ENCODE peak calls at places on chromosomes 1 and 21, in five cellular contexts. D is astrocyte of the cerebellum, W is cardiac fibroblast, H is ascending aorta, I is DND-41. B is an unnamed sample.

GRCh38 chr1:174990382-174990999 is 9.3 kb upstream of the CACYBP start:
- DNase-seq in D (no peak), W (peak), H (no peak), I (peak), B (peak)

GRCh38 chr1:54378157-54378883 is 27.9 kb downstream of the SSBP3 start:
- DNase-seq in D (no peak), W (no peak), H (no peak), I (no peak), B (no peak)

GRCh38 chr1:168428063-168428731 is 115.6 kb downstream of the XCL2 start:
- DNase-seq in D (no peak), W (peak), H (no peak), I (peak), B (peak)

GRCh38 chr1:109849670-109850069 is 61.0 kb upstream of the CSF1 start:
- DNase-seq in D (no peak), W (peak), H (no peak), I (no peak), B (no peak)

GRCh38 chr1:234957330-234958065 is 171.1 kb downstream of the TOMM20 start:
- DNase-seq in D (peak), W (peak), H (no peak), I (no peak), B (peak)

GRCh38 chr1:7084232-7084894 is 299.1 kb downstream of the CAMTA1 start:
- DNase-seq in D (no peak), W (no peak), H (no peak), I (no peak), B (no peak)

GRCh38 chr21:39386194-39386593 is 37.3 kb upstream of the HMGN1 start:
- DNase-seq in D (no peak), W (no peak), H (no peak), I (no peak), B (no peak)

GRCh38 chr1:224745924-224746323 is 129.8 kb downstream of the CNIH3 start:
- DNase-seq in D (no peak), W (no peak), H (no peak), I (no peak), B (no peak)

GRCh38 chr1:89261926-89262540 is 10.6 kb downstream of the GBP5 start:
- DNase-seq in D (no peak), W (peak), H (no peak), I (peak), B (peak)

GRCh38 chr1:204959374-204959773 is 83.6 kb upstream of the CNTN2 start:
- DNase-seq in D (no peak), W (no peak), H (no peak), I (no peak), B (no peak)

GRCh38 chr1:8047112-8047511 is 21.0 kb upstream of the ERRFI1 start:
- DNase-seq in D (no peak), W (peak), H (no peak), I (no peak), B (peak)

GRCh38 chr1:161166669-161167548 is 683 bp downstream of the PPOX start:
- DNase-seq in D (no peak), W (no peak), H (no peak), I (no peak), B (no peak)

GRCh38 chr1:108639899-108640560 is 20.9 kb downstream of the HENMT1 start:
- DNase-seq in D (no peak), W (no peak), H (no peak), I (peak), B (no peak)

GRCh38 chr1:114758251-114758832 is 558 bp upstream of the CSDE1 start:
- DNase-seq in D (no peak), W (peak), H (no peak), I (no peak), B (no peak)

GRCh38 chr1:99659755-99660210 is 13.9 kb downstream of the PALMD start:
- DNase-seq in D (no peak), W (peak), H (no peak), I (no peak), B (peak)

GRCh38 chr1:4023678-4024077 is 123.6 kb upstream of the C1orf174 start:
- DNase-seq in D (no peak), W (no peak), H (no peak), I (no peak), B (no peak)

GRCh38 chr1:150022357-150022756 is 11.8 kb upstream of the OTUD7B start:
- DNase-seq in D (no peak), W (no peak), H (no peak), I (no peak), B (no peak)

GRCh38 chr1:112284796-112285195 is 111.2 kb upstream of the CTTNBP2NL start:
- DNase-seq in D (no peak), W (no peak), H (no peak), I (no peak), B (no peak)

GRCh38 chr1:28087614-28088167 is 719 bp downstream of the EYA3 start:
- DNase-seq in D (no peak), W (peak), H (no peak), I (peak), B (peak)

GRCh38 chr1:115114308-115114707 is 25.0 kb upstream of the TSPAN2 start:
- DNase-seq in D (no peak), W (no peak), H (no peak), I (no peak), B (no peak)

GRCh38 chr1:187471555-187471954 is 642.8 kb downstream of the PLA2G4A start:
- DNase-seq in D (peak), W (peak), H (no peak), I (no peak), B (peak)

GRCh38 chr1:17630048-17630830 is 90.7 kb downstream of the ARHGEF10L start:
- DNase-seq in D (no peak), W (peak), H (peak), I (no peak), B (peak)

GRCh38 chr1:7218210-7218832 is 433.1 kb downstream of the CAMTA1 start:
- DNase-seq in D (peak), W (peak), H (no peak), I (peak), B (peak)

GRCh38 chr1:116465845-116466685 is 93.0 kb downstream of the ATP1A1 start:
- DNase-seq in D (no peak), W (no peak), H (no peak), I (no peak), B (no peak)

GRCh38 chr21:39108291-39109162 is 74.7 kb downstream of the PSMG1 start:
- DNase-seq in D (no peak), W (no peak), H (no peak), I (no peak), B (no peak)

GRCh38 chr1:229556551-229556950 is 2.0 kb downstream of the ABCB10 start:
- DNase-seq in D (no peak), W (no peak), H (no peak), I (no peak), B (no peak)
- H3K4me3 ChIP-seq in D (no peak), W (no peak), H (no peak), I (no peak), B (peak)

GRCh38 chr1:32891630-32892029 is 5.3 kb downstream of the HPCA start:
- DNase-seq in D (no peak), W (no peak), H (no peak), I (no peak), B (no peak)

GRCh38 chr1:32894681-32895080 is 6.5 kb downstream of the TMEM54 start:
- DNase-seq in D (no peak), W (no peak), H (no peak), I (no peak), B (no peak)

GRCh38 chr1:32892368-32893197 is 6.3 kb downstream of the HPCA start:
- DNase-seq in D (no peak), W (peak), H (no peak), I (no peak), B (no peak)

GRCh38 chr1:32894019-32894600 is 7.1 kb downstream of the TMEM54 start:
- DNase-seq in D (no peak), W (no peak), H (no peak), I (no peak), B (no peak)

GRCh38 chr1:32893198-32894018 is 7.1 kb downstream of the HPCA start:
- DNase-seq in D (no peak), W (no peak), H (no peak), I (no peak), B (no peak)
- TF ChIP-seq CTCF in D (peak), W (no peak), H (no peak), I (no peak), B (no peak)

DNA sequence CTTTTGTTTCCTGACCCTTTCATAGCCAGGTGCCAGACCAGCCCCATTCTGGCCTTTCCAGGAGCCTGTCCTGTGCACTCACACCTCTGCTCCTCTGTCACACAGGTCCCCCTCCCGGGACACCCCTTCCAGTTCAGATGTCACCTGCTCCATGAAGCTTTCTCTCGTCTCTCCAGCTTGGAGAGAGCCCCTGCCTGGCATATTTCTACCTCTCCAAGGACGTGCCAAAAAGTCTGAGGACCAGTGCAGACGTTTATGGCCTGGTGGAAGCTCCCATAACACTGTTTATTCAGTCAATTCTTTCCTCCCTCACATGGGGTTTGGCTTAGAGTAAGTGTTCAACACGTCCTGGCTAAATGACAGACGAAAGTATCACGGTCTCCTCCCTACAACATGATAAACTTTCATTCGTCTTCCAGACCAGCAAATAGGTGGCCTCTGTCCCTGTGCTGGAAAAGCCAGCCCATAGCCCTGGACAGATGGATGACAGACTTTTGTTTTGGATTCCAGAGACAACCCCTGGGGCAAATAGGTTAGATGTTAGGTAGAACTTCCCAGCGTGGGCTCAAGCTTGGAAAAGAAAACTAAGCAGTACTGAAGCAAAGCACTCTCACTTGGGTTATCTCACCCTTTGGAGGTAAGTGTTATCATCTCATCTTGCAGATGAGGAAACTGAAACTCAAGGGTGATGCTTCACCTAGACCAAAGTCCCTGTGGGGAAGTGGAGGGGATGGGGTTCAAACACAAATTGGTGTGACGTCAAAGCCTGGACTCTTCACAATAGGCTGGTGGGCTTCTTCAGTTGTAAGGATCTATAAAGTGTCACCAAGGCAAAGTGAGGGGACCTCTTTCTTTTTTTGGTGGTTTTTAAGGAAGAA is 52.9 kb upstream of the ECE1 start:
- DNase-seq in D (no peak), W (no peak), H (no peak), I (no peak), B (no peak)
- H3K4me3 ChIP-seq in D (no peak), W (no peak), H (peak), I (no peak), B (peak)

DNA sequence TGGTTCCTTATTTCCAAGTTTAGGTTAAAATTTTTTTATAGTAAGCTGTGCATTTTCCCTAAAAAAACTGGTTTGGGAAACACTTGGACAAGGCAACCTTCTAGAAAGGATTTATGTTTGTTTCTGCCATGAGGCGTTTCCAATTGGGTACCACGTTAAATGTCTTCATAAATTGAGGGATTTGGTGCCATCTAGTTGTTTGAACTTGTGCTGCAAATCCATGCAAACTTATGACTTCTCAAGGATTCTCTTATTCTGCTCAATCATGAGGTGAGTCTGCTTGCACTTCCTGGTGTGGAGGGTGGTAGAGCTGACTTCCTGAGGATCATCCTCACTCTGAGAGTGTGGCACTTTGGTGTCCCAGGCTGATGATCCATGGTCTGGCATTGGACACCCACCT is 123.3 kb downstream of the PCNX2 start:
- DNase-seq in D (no peak), W (peak), H (no peak), I (no peak), B (peak)
- TF ChIP-seq CTCF in D (no peak), W (peak), H (no peak), I (peak), B (peak)

GRCh38 chr1:10494418-10494753 is 19.6 kb downstream of the PEX14 start:
- DNase-seq in D (no peak), W (no peak), H (no peak), I (no peak), B (no peak)

GRCh38 chr1:10495942-10496341 is 21.2 kb downstream of the PEX14 start:
- DNase-seq in D (no peak), W (no peak), H (no peak), I (no peak), B (no peak)

GRCh38 chr1:10494754-10495474 is 20.2 kb downstream of the PEX14 start:
- DNase-seq in D (no peak), W (peak), H (no peak), I (peak), B (peak)

GRCh38 chr1:10497109-10497508 is 22.4 kb downstream of the PEX14 start:
- DNase-seq in D (no peak), W (no peak), H (no peak), I (peak), B (no peak)

DNA sequence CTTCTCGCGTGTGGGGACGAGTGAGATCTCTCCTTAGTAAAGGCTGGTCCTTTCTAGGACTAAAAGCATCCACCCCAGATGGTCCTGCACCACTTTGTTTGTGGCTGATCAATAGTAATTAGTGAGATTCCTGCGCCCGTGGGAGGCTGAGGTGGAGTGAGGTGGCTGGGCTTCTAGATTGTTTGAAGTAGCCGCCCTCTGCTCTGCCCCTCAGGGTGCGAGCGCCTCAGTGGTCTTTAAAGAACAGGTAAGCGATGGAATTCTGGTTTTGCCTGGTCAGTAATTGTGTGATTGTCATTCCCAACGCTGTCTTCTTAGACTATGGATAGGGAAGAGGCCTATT is 20.7 kb downstream of the PEX14 start:
- DNase-seq in D (no peak), W (no peak), H (no peak), I (no peak), B (no peak)
- H3K4me3 ChIP-seq in D (no peak), W (no peak), H (no peak), I (peak), B (peak)

GRCh38 chr1:14565076-14565475 is 33.4 kb upstream of the KAZN start:
- DNase-seq in D (no peak), W (no peak), H (no peak), I (no peak), B (no peak)
- TF ChIP-seq CTCF in D (no peak), W (no peak), H (no peak), I (no peak), B (no peak)

GRCh38 chr1:59976194-59977074 is 49.9 kb upstream of the CYP2J2 start:
- DNase-seq in D (peak), W (peak), H (no peak), I (peak), B (peak)

GRCh38 chr1:59973719-59974118 is 47.1 kb upstream of the CYP2J2 start:
- DNase-seq in D (no peak), W (no peak), H (no peak), I (no peak), B (no peak)

GRCh38 chr1:59967780-59968179 is 41.2 kb upstream of the CYP2J2 start:
- DNase-seq in D (no peak), W (no peak), H (no peak), I (no peak), B (no peak)

GRCh38 chr1:59971464-59971911 is 44.9 kb upstream of the CYP2J2 start:
- DNase-seq in D (no peak), W (peak), H (no peak), I (peak), B (peak)

DNA sequence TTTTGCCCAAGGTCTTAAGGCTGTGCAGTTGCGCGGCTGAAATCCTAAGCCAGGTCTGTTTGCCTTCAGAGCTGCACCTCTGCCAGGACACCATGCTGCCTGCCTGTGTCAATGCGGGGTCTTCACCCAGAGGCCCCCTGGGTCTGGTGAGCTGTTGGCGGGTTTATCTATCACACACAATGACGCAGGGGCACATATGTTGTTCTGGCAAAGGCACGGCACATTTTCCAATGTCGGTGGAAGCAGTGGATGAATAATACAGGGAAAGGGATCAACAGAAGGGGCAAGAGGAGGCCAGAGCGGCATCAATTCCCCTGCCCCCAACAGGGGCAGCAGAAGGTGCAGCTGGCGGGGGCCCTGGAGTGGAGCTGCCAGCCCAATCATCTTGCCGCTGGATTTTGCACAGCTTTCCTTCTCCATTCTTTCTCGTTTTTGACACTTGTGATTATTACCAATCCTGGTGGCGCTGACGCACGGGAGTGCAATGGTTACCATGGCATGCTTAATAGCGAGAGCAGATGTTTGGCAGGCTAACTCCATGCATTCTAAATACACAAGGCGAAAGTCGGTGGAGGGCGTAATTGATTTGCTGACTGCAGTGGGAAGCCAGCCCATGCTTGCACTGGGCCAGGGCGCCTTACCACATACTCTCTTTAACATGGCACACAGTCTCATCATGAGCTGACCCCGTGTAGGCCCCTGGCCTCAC is 45.8 kb upstream of the CYP2J2 start:
- DNase-seq in D (no peak), W (no peak), H (no peak), I (no peak), B (peak)
- H3K4me3 ChIP-seq in D (no peak), W (no peak), H (no peak), I (no peak), B (no peak)